ENCODE peak calls at places on chromosomes 13 and 19, in eight cellular contexts. Q is GM10248; Y is AG04450; R is AG09309; E is dorsolateral prefrontal cortex; V is GM12878; L is CD8-positive, alpha-beta T cell; O is H9. T is an unnamed sample.
A peak's percentile ranks its signal among the peaks of the same experiment; 100 is the strongest.

GRCh38 chr19:49758292-49758691 is 4.8 kb downstream of the TSKS start:
- DNase-seq in Q (no peak), Y (peak; percentile 26), R (no peak), E (peak; percentile 36), V (no peak), L (no peak), O (no peak), T (peak; percentile 15)

GRCh38 chr13:78194904-78195639 is 276.4 kb upstream of the EDNRB start:
- DNase-seq in Q (no peak), Y (no peak), R (no peak), E (no peak), V (no peak), L (no peak), O (no peak), T (peak; percentile 37)

GRCh38 chr13:42173789-42174343 is 98.1 kb upstream of the AKAP11 start:
- DNase-seq in Q (no peak), Y (no peak), R (no peak), E (no peak), V (no peak), L (no peak), O (no peak), T (no peak)

GRCh38 chr13:62626771-62627170 is 1211.1 kb upstream of the PCDH20 start:
- DNase-seq in Q (peak; percentile 20), Y (no peak), R (no peak), E (no peak), V (no peak), L (no peak), O (peak; percentile 56), T (no peak)

GRCh38 chr13:71851541-71851940 is 15.5 kb downstream of the DACH1 start:
- DNase-seq in Q (no peak), Y (no peak), R (no peak), E (no peak), V (no peak), L (no peak), O (no peak), T (no peak)

GRCh38 chr13:26255717-26256277 is 1.9 kb downstream of the CDK8 start:
- DNase-seq in Q (no peak), Y (no peak), R (no peak), E (no peak), V (no peak), L (no peak), O (no peak), T (no peak)

GRCh38 chr19:1274081-1274851 is 1.1 kb upstream of the FAM174C start:
- DNase-seq in Q (no peak), Y (no peak), R (no peak), E (no peak), V (no peak), L (no peak), O (no peak), T (no peak)

GRCh38 chr19:33373701-33374405 is at the start of gene CEBPG:
- DNase-seq in Q (peak; percentile 75), Y (no peak), R (no peak), E (no peak), V (no peak), L (no peak), O (no peak), T (no peak)

GRCh38 chr13:88329066-88329465 is 657.9 kb downstream of the SLITRK5 start:
- DNase-seq in Q (no peak), Y (no peak), R (no peak), E (no peak), V (no peak), L (no peak), O (no peak), T (no peak)

GRCh38 chr19:54127688-54128440 is 9.7 kb upstream of the CNOT3 start:
- DNase-seq in Q (no peak), Y (no peak), R (no peak), E (no peak), V (no peak), L (no peak), O (no peak), T (no peak)

GRCh38 chr13:38763446-38764381 is 76.8 kb downstream of the FREM2 start:
- DNase-seq in Q (peak; percentile 13), Y (no peak), R (no peak), E (peak; percentile 29), V (no peak), L (no peak), O (peak; percentile 37), T (peak; percentile 53)

GRCh38 chr13:23159205-23159586 is 21.6 kb upstream of the SGCG start:
- DNase-seq in Q (peak; percentile 41), Y (no peak), R (no peak), E (peak; percentile 49), V (no peak), L (no peak), O (peak; percentile 76), T (peak; percentile 25)

GRCh38 chr13:78047151-78047550 is 128.5 kb upstream of the EDNRB start:
- DNase-seq in Q (no peak), Y (no peak), R (no peak), E (no peak), V (no peak), L (no peak), O (no peak), T (no peak)

GRCh38 chr19:44050740-44051653 is 839 bp upstream of the ZNF223 start:
- DNase-seq in Q (no peak), Y (no peak), R (no peak), E (peak; percentile 57), V (no peak), L (peak; percentile 50), O (peak; percentile 37), T (peak; percentile 50)

GRCh38 chr13:40776681-40777165 is 5.7 kb upstream of the MRPS31 start:
- DNase-seq in Q (no peak), Y (no peak), R (no peak), E (no peak), V (no peak), L (peak; percentile 78), O (no peak), T (peak; percentile 58)

GRCh38 chr19:609001-609340 is 19.3 kb downstream of the HCN2 start:
- DNase-seq in Q (no peak), Y (no peak), R (no peak), E (peak; percentile 86), V (no peak), L (no peak), O (no peak), T (no peak)

GRCh38 chr13:94030415-94031119 is 448.9 kb downstream of the DCT start:
- DNase-seq in Q (no peak), Y (no peak), R (no peak), E (no peak), V (no peak), L (no peak), O (no peak), T (no peak)

GRCh38 chr13:30869491-30869890 is 36.6 kb upstream of the MEDAG start:
- DNase-seq in Q (no peak), Y (no peak), R (no peak), E (no peak), V (no peak), L (no peak), O (no peak), T (no peak)

GRCh38 chr19:43780706-43781525 is at the start of gene KCNN4:
- DNase-seq in Q (peak; percentile 86), Y (no peak), R (peak; percentile 39), E (no peak), V (no peak), L (peak; percentile 72), O (no peak), T (peak; percentile 81)

GRCh38 chr19:7638802-7639465 is 2.0 kb downstream of the STXBP2 start:
- DNase-seq in Q (no peak), Y (no peak), R (no peak), E (no peak), V (no peak), L (no peak), O (no peak), T (no peak)
- TF ChIP-seq CTCF in Q (no peak), Y (no peak), R (no peak), E (no peak), V (no peak), L (no peak), O (no peak), T (no peak)

GRCh38 chr19:2543463-2544442 is 67.8 kb downstream of the GADD45B start:
- DNase-seq in Q (peak; percentile 76), Y (peak; percentile 93), R (peak; percentile 89), E (peak; percentile 96), V (no peak), L (peak; percentile 78), O (peak; percentile 94), T (peak; percentile 90)
- TF ChIP-seq CTCF in Q (no peak), Y (peak; percentile 38), R (peak; percentile 47), E (no peak), V (peak; percentile 18), L (no peak), O (peak; percentile 17), T (peak; percentile 62)

GRCh38 chr13:27794075-27794691 is 1.9 kb downstream of the GSX1 start:
- DNase-seq in Q (no peak), Y (no peak), R (no peak), E (no peak), V (no peak), L (no peak), O (no peak), T (no peak)
- TF ChIP-seq CTCF in Q (no peak), Y (no peak), R (no peak), E (no peak), V (no peak), L (no peak), O (no peak), T (no peak)

DNA sequence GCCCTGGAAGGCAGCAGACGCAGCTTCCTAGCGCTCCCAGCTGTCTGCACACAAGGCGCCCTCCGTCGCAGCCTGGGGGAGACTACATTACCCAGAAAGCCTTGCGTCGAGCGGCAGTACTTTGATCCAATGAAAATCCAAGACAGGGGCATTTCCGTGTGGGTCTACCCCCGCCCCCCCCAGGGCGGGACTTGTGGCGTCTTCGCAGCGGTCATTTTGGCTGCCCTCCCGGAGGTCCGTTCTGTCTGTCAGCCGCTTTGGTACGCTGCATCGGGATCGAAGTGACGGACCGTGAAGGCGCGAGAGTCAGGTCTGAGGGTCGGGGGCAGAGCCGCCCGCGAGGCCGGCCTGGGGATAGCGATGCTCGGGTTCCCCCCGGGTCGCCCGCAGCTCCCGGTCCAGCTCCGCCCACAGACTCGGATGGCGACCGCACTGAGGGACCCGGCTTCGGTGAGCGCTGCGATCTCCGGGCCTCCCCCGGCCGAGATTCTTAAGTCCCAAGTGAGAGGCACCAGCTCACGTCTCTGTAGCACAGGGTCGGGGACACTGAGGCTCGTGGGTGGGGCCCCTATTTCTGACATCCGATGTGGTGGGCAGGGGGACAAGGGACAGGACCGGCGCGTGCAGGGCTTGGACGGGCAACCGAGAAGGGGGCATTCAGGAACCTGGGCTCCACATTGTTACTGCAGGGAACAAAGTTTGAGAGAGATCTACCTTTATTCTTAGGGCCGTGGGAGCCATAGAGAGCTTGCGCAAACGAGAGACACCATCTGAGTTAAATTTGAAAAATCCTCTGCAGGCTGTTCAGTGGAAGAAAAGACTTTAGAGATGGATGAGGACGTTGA is at the start of gene ZNF211:
- DNase-seq in Q (peak; percentile 96), Y (peak; percentile 76), R (peak; percentile 66), E (peak; percentile 96), V (peak; percentile 82), L (peak; percentile 90), O (peak; percentile 95), T (peak; percentile 87)
- TF ChIP-seq CTCF in Q (peak; percentile 11), Y (no peak), R (no peak), E (peak; percentile 42), V (peak; percentile 6), L (no peak), O (no peak), T (no peak)

T was measured in bronchial epithelial cell.